ENCODE peak calls at places on chromosomes 1 and 21, in four cellular contexts. O is glutamatergic neuron, K is fibroblast of mammary gland, L is GM06990. G is an unnamed sample.

GRCh38 chr1:203149188-203149840 is 21.8 kb downstream of the ADORA1 start:
- DNase-seq in O (no peak), K (no peak), L (no peak), G (no peak)

GRCh38 chr1:41823453-41823852 is 95.3 kb downstream of the HIVEP3 start:
- DNase-seq in O (peak), K (no peak), L (no peak), G (peak)

GRCh38 chr1:117664314-117664713 is 58.5 kb downstream of the TENT5C start:
- DNase-seq in O (no peak), K (no peak), L (peak), G (no peak)

GRCh38 chr1:116811321-116811720 is 57.1 kb downstream of the CD2 start:
- DNase-seq in O (no peak), K (no peak), L (no peak), G (no peak)

GRCh38 chr1:211627259-211627658 is 48.2 kb downstream of the NEK2 start:
- DNase-seq in O (no peak), K (no peak), L (no peak), G (no peak)

GRCh38 chr1:115411388-115412063 is 73.5 kb upstream of the NGF start:
- DNase-seq in O (no peak), K (peak), L (no peak), G (no peak)

GRCh38 chr1:8255712-8256111 is 62.2 kb upstream of the SLC45A1 start:
- DNase-seq in O (no peak), K (no peak), L (no peak), G (no peak)

GRCh38 chr21:41630249-41630648 is 122.3 kb upstream of the TMPRSS2 start:
- DNase-seq in O (no peak), K (peak), L (no peak), G (no peak)

GRCh38 chr1:75276385-75276784 is 142.2 kb downstream of the LHX8 start:
- DNase-seq in O (no peak), K (no peak), L (no peak), G (no peak)

GRCh38 chr1:15279576-15280230 is 32.7 kb downstream of the FHAD1 start:
- DNase-seq in O (no peak), K (no peak), L (no peak), G (no peak)

GRCh38 chr1:246383791-246384190 is 123.3 kb downstream of the SMYD3 start:
- DNase-seq in O (no peak), K (no peak), L (no peak), G (no peak)

GRCh38 chr1:167563579-167564246 is 10.2 kb upstream of the CREG1 start:
- DNase-seq in O (no peak), K (no peak), L (no peak), G (no peak)

GRCh38 chr21:44938976-44939531 is 775 bp upstream of the SLX9 start:
- DNase-seq in O (no peak), K (no peak), L (no peak), G (no peak)

GRCh38 chr1:221276911-221277310 is 397.7 kb downstream of the HLX start:
- DNase-seq in O (no peak), K (peak), L (no peak), G (no peak)

GRCh38 chr1:84048820-84049219 is 49.9 kb upstream of the TTLL7 start:
- DNase-seq in O (no peak), K (no peak), L (no peak), G (no peak)

GRCh38 chr1:243597383-243597782 is 252.7 kb downstream of the AKT3 start:
- DNase-seq in O (no peak), K (peak), L (no peak), G (no peak)

GRCh38 chr1:226708967-226709396 is 30.1 kb downstream of the ITPKB start:
- DNase-seq in O (peak), K (peak), L (no peak), G (no peak)

GRCh38 chr1:3881191-3881475 is 18.9 kb downstream of the C1orf174 start:
- DNase-seq in O (no peak), K (no peak), L (no peak), G (no peak)

GRCh38 chr1:1907098-1907736 is 7.8 kb upstream of the CALML6 start:
- DNase-seq in O (peak), K (no peak), L (peak), G (no peak)

GRCh38 chr21:36564647-36565046 is 84.7 kb upstream of the CLDN14 start:
- DNase-seq in O (no peak), K (no peak), L (no peak), G (no peak)

GRCh38 chr1:116943438-116943837 is 33.7 kb downstream of the PTGFRN start:
- DNase-seq in O (no peak), K (peak), L (no peak), G (no peak)

GRCh38 chr1:240965581-240966091 is 353.7 kb upstream of the GREM2 start:
- DNase-seq in O (peak), K (no peak), L (no peak), G (peak)

GRCh38 chr1:226603030-226603960 is 54.7 kb downstream of the STUM start:
- DNase-seq in O (no peak), K (peak), L (no peak), G (no peak)

GRCh38 chr1:38693031-38693430 is 166.5 kb downstream of the RRAGC start:
- DNase-seq in O (no peak), K (no peak), L (no peak), G (no peak)

GRCh38 chr1:179881642-179882252 is 338 bp upstream of the TOR1AIP1 start:
- DNase-seq in O (no peak), K (peak), L (no peak), G (no peak)

GRCh38 chr1:157151506-157151905 is 13.3 kb upstream of the ETV3 start:
- DNase-seq in O (no peak), K (no peak), L (no peak), G (no peak)

GRCh38 chr1:195173753-195174152 is 1434.5 kb downstream of the KCNT2 start:
- DNase-seq in O (no peak), K (no peak), L (no peak), G (no peak)

GRCh38 chr1:6176751-6177150 is 3.4 kb downstream of the CHD5 start:
- DNase-seq in O (no peak), K (no peak), L (no peak), G (no peak)

DNA sequence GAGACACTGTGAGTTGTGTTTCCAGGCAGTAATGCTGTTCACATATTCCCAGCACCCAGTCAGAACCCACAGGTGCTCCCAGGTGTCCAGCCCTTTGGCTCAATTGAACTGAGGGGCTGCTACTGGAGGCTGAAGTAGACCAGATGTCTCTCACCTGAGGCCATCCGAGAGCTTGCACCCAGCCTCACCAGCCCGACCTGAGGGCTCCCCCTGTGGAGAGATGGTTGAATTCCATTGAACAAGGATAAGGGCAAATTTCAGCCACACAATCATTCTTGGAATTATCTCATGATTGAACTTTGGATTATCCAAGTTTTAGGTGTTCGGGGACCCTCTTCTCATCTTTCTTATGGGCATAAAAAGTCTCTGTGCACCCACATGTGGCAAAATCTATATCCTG is 52.1 kb downstream of the OBSCN start:
- DNase-seq in O (no peak), K (no peak), L (no peak), G (no peak)
- TF ChIP-seq CTCF in O (no peak), K (no peak), L (no peak), G (no peak)

DNA sequence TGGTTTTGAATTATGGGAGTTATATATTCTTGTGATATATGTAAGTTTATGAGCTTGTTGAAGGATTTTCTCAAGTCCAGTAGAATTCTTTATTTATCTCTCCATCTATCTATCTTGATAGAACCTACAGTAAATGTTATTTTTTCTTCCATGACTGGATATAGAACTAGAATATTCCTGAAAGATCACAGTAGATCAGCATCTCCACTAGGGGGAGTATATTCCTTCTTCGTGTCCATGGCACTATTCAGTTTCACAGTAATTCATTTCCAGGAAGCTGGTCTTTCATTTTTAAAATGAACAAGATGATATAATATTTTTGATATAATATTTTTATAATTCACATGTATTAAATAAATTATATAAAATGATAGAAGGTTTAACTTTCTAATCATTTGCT is 18.8 kb downstream of the TMPRSS15 start:
- DNase-seq in O (no peak), K (peak), L (no peak), G (no peak)
- TF ChIP-seq CTCF in O (peak), K (peak), L (peak), G (peak)

GRCh38 chr21:34884346-34884929 is 164.7 kb downstream of the RUNX1 start:
- DNase-seq in O (no peak), K (peak), L (no peak), G (no peak)

GRCh38 chr21:34886554-34887385 is 162.3 kb downstream of the RUNX1 start:
- DNase-seq in O (peak), K (peak), L (peak), G (peak)

GRCh38 chr21:34885125-34885524 is 164.0 kb downstream of the RUNX1 start:
- DNase-seq in O (no peak), K (no peak), L (no peak), G (no peak)

GRCh38 chr21:34887729-34888568 is 161.2 kb downstream of the RUNX1 start:
- DNase-seq in O (peak), K (peak), L (peak), G (peak)

GRCh38 chr21:34885636-34886553 is 163.2 kb downstream of the RUNX1 start:
- DNase-seq in O (no peak), K (no peak), L (no peak), G (peak)
- TF ChIP-seq CTCF in O (no peak), K (no peak), L (no peak), G (no peak)

GRCh38 chr1:189220750-189221149 is 1256.9 kb downstream of the BRINP3 start:
- DNase-seq in O (no peak), K (no peak), L (no peak), G (no peak)
- TF ChIP-seq CTCF in O (no peak), K (no peak), L (peak), G (peak)

GRCh38 chr1:94599090-94599813 is 57.7 kb upstream of the F3 start:
- DNase-seq in O (no peak), K (peak), L (no peak), G (no peak)
- TF ChIP-seq CTCF in O (no peak), K (peak), L (no peak), G (no peak)

DNA sequence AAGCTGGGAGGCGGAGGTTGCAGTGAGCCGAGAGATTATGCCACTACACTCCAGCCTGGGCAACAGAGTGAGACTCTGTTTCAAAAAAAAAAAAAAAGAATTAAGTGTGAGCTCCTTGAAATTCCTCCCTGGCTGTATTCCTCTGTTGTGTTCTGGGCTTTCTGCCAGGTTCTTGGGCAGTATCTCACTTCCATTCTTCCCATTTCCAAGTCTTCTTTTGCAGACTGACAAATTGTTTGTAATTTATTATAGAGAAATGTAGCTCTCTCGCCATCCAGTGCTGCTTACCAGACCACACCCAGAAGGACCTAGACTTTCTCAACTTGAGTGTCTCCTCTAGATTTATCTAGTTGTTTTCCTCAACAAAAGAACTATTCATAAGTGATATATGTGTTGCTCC is 105.0 kb upstream of the ADGRL2 start:
- DNase-seq in O (no peak), K (peak), L (no peak), G (no peak)
- TF ChIP-seq CTCF in O (no peak), K (no peak), L (no peak), G (no peak)

GRCh38 chr1:35564884-35565741 is 7.5 kb downstream of the NCDN start:
- DNase-seq in O (no peak), K (no peak), L (no peak), G (no peak)
- TF ChIP-seq CTCF in O (peak), K (no peak), L (no peak), G (no peak)

GRCh38 chr1:160167580-160167979 is 16.2 kb downstream of the ATP1A4 start:
- DNase-seq in O (no peak), K (no peak), L (no peak), G (no peak)

GRCh38 chr1:160169553-160170399 is 18.4 kb downstream of the ATP1A4 start:
- DNase-seq in O (no peak), K (no peak), L (peak), G (peak)

GRCh38 chr1:160167056-160167455 is 15.7 kb downstream of the ATP1A4 start:
- DNase-seq in O (no peak), K (no peak), L (no peak), G (no peak)

GRCh38 chr1:160168016-160168415 is 16.6 kb downstream of the ATP1A4 start:
- DNase-seq in O (no peak), K (no peak), L (no peak), G (no peak)

GRCh38 chr1:160168609-160169369 is 17.4 kb downstream of the ATP1A4 start:
- DNase-seq in O (no peak), K (peak), L (peak), G (peak)
- TF ChIP-seq CTCF in O (no peak), K (no peak), L (no peak), G (no peak)

GRCh38 chr1:40243371-40243770 is 4.4 kb upstream of the TMCO2 start:
- DNase-seq in O (no peak), K (peak), L (no peak), G (no peak)
- TF ChIP-seq CTCF in O (no peak), K (no peak), L (no peak), G (no peak)

DNA sequence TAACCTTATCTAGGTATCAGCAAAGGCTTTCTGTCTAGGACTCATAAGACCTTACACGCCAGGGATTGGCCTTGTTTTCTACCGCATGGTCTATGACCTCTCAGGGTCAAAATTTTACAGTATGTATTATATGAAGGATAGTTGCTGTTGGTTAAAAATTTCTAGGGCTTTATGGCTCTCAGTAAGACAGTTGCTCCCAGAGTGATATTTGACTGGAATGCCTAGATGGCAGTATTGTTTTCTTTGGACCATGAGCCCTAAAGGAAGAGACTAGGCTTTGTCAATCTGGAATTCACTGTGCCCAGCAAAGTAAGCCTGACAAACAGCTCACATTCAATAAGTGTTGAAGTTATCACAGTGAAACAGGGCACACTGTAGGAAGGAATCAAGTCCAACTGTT is 37.6 kb downstream of the C1orf87 start:
- DNase-seq in O (no peak), K (peak), L (no peak), G (no peak)
- TF ChIP-seq CTCF in O (no peak), K (no peak), L (no peak), G (no peak)

G was measured in nephron progenitor cell.